ENCODE peak calls at places on chromosomes 4 and X, in seven cellular contexts. One of them, this sample, is unnamed.

GRCh38 chr4:67396008-67396407 is 149.3 kb downstream of the CENPC start:
- DNase-seq in lower leg skin: no peak
- DNase-seq in right lobe of liver: no peak
- DNase-seq in heart left ventricle: no peak
- DNase-seq in body of pancreas: no peak
- DNase-seq in tibial nerve: no peak
- DNase-seq in sigmoid colon: no peak
- DNase-seq in this sample: no peak

GRCh38 chr4:15434086-15434485 is 6.3 kb downstream of the C1QTNF7 start:
- DNase-seq in heart left ventricle: no peak
- DNase-seq in right lobe of liver: no peak
- DNase-seq in lower leg skin: no peak
- DNase-seq in sigmoid colon: no peak
- DNase-seq in body of pancreas: no peak
- DNase-seq in tibial nerve: no peak
- DNase-seq in this sample: no peak

GRCh38 chrX:114959729-114960128 is 57.7 kb downstream of the IL13RA2 start:
- DNase-seq in sigmoid colon: no peak
- DNase-seq in body of pancreas: no peak
- DNase-seq in right lobe of liver: no peak
- DNase-seq in tibial nerve: no peak
- DNase-seq in lower leg skin: no peak
- DNase-seq in heart left ventricle: no peak
- DNase-seq in this sample: no peak

GRCh38 chr4:154634058-154634457 is 21.6 kb upstream of the FGG start:
- DNase-seq in heart left ventricle: no peak
- DNase-seq in sigmoid colon: no peak
- DNase-seq in right lobe of liver: no peak
- DNase-seq in tibial nerve: no peak
- DNase-seq in body of pancreas: no peak
- DNase-seq in lower leg skin: no peak
- DNase-seq in this sample: no peak

GRCh38 chr4:118337954-118338353 is 14.8 kb downstream of the PRSS12 start:
- DNase-seq in lower leg skin: no peak
- DNase-seq in body of pancreas: no peak
- DNase-seq in right lobe of liver: no peak
- DNase-seq in sigmoid colon: no peak
- DNase-seq in tibial nerve: no peak
- DNase-seq in heart left ventricle: no peak
- DNase-seq in this sample: no peak

GRCh38 chr4:123600921-123601904 is 204.6 kb downstream of the SPRY1 start:
- DNase-seq in sigmoid colon: no peak
- DNase-seq in tibial nerve: no peak
- DNase-seq in right lobe of liver: no peak
- DNase-seq in body of pancreas: no peak
- DNase-seq in heart left ventricle: no peak
- DNase-seq in lower leg skin: no peak
- DNase-seq in this sample: no peak

GRCh38 chr4:112231779-112232713 is at the start of gene AP1AR:
- DNase-seq in right lobe of liver: peak
- DNase-seq in body of pancreas: peak
- DNase-seq in tibial nerve: peak
- DNase-seq in heart left ventricle: peak
- DNase-seq in lower leg skin: peak
- DNase-seq in sigmoid colon: peak
- DNase-seq in this sample: peak

GRCh38 chr4:128347175-128347868 is 59.7 kb upstream of the PGRMC2 start:
- DNase-seq in heart left ventricle: no peak
- DNase-seq in body of pancreas: peak
- DNase-seq in sigmoid colon: no peak
- DNase-seq in right lobe of liver: no peak
- DNase-seq in tibial nerve: no peak
- DNase-seq in lower leg skin: peak
- DNase-seq in this sample: no peak

GRCh38 chr4:48380583-48381167 is 39.3 kb downstream of the SLAIN2 start:
- DNase-seq in tibial nerve: no peak
- DNase-seq in body of pancreas: no peak
- DNase-seq in right lobe of liver: no peak
- DNase-seq in sigmoid colon: no peak
- DNase-seq in lower leg skin: no peak
- DNase-seq in heart left ventricle: no peak
- DNase-seq in this sample: no peak

GRCh38 chrX:103864149-103864548 is 32.1 kb upstream of the RAB9B start:
- DNase-seq in right lobe of liver: no peak
- DNase-seq in heart left ventricle: no peak
- DNase-seq in body of pancreas: no peak
- DNase-seq in tibial nerve: no peak
- DNase-seq in sigmoid colon: no peak
- DNase-seq in lower leg skin: no peak
- DNase-seq in this sample: no peak

GRCh38 chr4:142567199-142567598 is 278.9 kb downstream of the INPP4B start:
- DNase-seq in sigmoid colon: no peak
- DNase-seq in tibial nerve: no peak
- DNase-seq in body of pancreas: peak
- DNase-seq in right lobe of liver: no peak
- DNase-seq in heart left ventricle: no peak
- DNase-seq in lower leg skin: no peak
- DNase-seq in this sample: no peak

GRCh38 chr4:154577324-154577723 is 13.2 kb downstream of the FGA start:
- DNase-seq in body of pancreas: no peak
- DNase-seq in tibial nerve: no peak
- DNase-seq in right lobe of liver: no peak
- DNase-seq in sigmoid colon: no peak
- DNase-seq in heart left ventricle: no peak
- DNase-seq in lower leg skin: no peak
- DNase-seq in this sample: no peak

GRCh38 chr4:83548151-83548905 is 12.4 kb downstream of the GPAT3 start:
- DNase-seq in sigmoid colon: peak
- DNase-seq in lower leg skin: peak
- DNase-seq in right lobe of liver: peak
- DNase-seq in body of pancreas: peak
- DNase-seq in heart left ventricle: peak
- DNase-seq in tibial nerve: no peak
- DNase-seq in this sample: peak

GRCh38 chrX:15233416-15234015 is 36.4 kb downstream of the ASB9 start:
- DNase-seq in right lobe of liver: no peak
- DNase-seq in lower leg skin: no peak
- DNase-seq in tibial nerve: no peak
- DNase-seq in sigmoid colon: no peak
- DNase-seq in heart left ventricle: no peak
- DNase-seq in body of pancreas: no peak
- DNase-seq in this sample: no peak

GRCh38 chrX:10818651-10819050 is 198.3 kb upstream of the MID1 start:
- DNase-seq in lower leg skin: no peak
- DNase-seq in body of pancreas: no peak
- DNase-seq in right lobe of liver: no peak
- DNase-seq in sigmoid colon: no peak
- DNase-seq in tibial nerve: no peak
- DNase-seq in heart left ventricle: no peak
- DNase-seq in this sample: no peak

GRCh38 chr4:63965875-63966274 is 443.4 kb downstream of the TECRL start:
- DNase-seq in body of pancreas: no peak
- DNase-seq in sigmoid colon: no peak
- DNase-seq in heart left ventricle: no peak
- DNase-seq in tibial nerve: no peak
- DNase-seq in right lobe of liver: no peak
- DNase-seq in lower leg skin: no peak
- DNase-seq in this sample: no peak

GRCh38 chrX:106707771-106708454 is 18.6 kb upstream of the RNF128 start:
- DNase-seq in tibial nerve: no peak
- DNase-seq in heart left ventricle: no peak
- DNase-seq in body of pancreas: no peak
- DNase-seq in right lobe of liver: no peak
- DNase-seq in lower leg skin: no peak
- DNase-seq in sigmoid colon: no peak
- DNase-seq in this sample: no peak

GRCh38 chr4:40530961-40531635 is 98.6 kb downstream of the RBM47 start:
- DNase-seq in tibial nerve: no peak
- DNase-seq in lower leg skin: no peak
- DNase-seq in right lobe of liver: no peak
- DNase-seq in heart left ventricle: no peak
- DNase-seq in sigmoid colon: no peak
- DNase-seq in body of pancreas: no peak
- DNase-seq in this sample: no peak

GRCh38 chr4:34878961-34879360 is 1365.4 kb downstream of the ARAP2 start:
- DNase-seq in body of pancreas: no peak
- DNase-seq in tibial nerve: no peak
- DNase-seq in heart left ventricle: no peak
- DNase-seq in lower leg skin: no peak
- DNase-seq in right lobe of liver: no peak
- DNase-seq in sigmoid colon: no peak
- DNase-seq in this sample: no peak

GRCh38 chr4:88675543-88675942 is 22.1 kb downstream of the NAP1L5 start:
- DNase-seq in tibial nerve: no peak
- DNase-seq in lower leg skin: no peak
- DNase-seq in sigmoid colon: no peak
- DNase-seq in heart left ventricle: no peak
- DNase-seq in body of pancreas: no peak
- DNase-seq in right lobe of liver: no peak
- DNase-seq in this sample: no peak

GRCh38 chr4:137635596-137635995 is 103.3 kb upstream of the PCDH18 start:
- DNase-seq in right lobe of liver: no peak
- DNase-seq in body of pancreas: no peak
- DNase-seq in tibial nerve: no peak
- DNase-seq in heart left ventricle: no peak
- DNase-seq in lower leg skin: no peak
- DNase-seq in sigmoid colon: no peak
- DNase-seq in this sample: no peak

GRCh38 chr4:13642576-13642975 is 15.1 kb upstream of the BOD1L1 start:
- DNase-seq in lower leg skin: no peak
- DNase-seq in right lobe of liver: no peak
- DNase-seq in heart left ventricle: no peak
- DNase-seq in body of pancreas: no peak
- DNase-seq in sigmoid colon: peak
- DNase-seq in tibial nerve: no peak
- DNase-seq in this sample: no peak

GRCh38 chrX:38595801-38596200 is 34.5 kb downstream of the TSPAN7 start:
- DNase-seq in body of pancreas: no peak
- DNase-seq in sigmoid colon: no peak
- DNase-seq in heart left ventricle: no peak
- DNase-seq in lower leg skin: no peak
- DNase-seq in right lobe of liver: no peak
- DNase-seq in tibial nerve: no peak
- DNase-seq in this sample: no peak
- TF ChIP-seq POLR2A in body of pancreas: no peak
- TF ChIP-seq POLR2A in sigmoid colon: no peak
- TF ChIP-seq POLR2A in heart left ventricle: no peak
- TF ChIP-seq POLR2A in lower leg skin: no peak
- TF ChIP-seq POLR2A in right lobe of liver: no peak
- TF ChIP-seq POLR2A in tibial nerve: no peak
- TF ChIP-seq POLR2A in this sample: no peak

GRCh38 chr4:156635046-156635445 is 336.6 kb downstream of the PDGFC start:
- DNase-seq in heart left ventricle: no peak
- DNase-seq in body of pancreas: no peak
- DNase-seq in tibial nerve: no peak
- DNase-seq in right lobe of liver: no peak
- DNase-seq in lower leg skin: no peak
- DNase-seq in sigmoid colon: no peak
- DNase-seq in this sample: no peak

GRCh38 chr4:156642161-156642560 is 329.4 kb downstream of the PDGFC start:
- DNase-seq in body of pancreas: no peak
- DNase-seq in lower leg skin: no peak
- DNase-seq in right lobe of liver: no peak
- DNase-seq in heart left ventricle: no peak
- DNase-seq in sigmoid colon: no peak
- DNase-seq in tibial nerve: no peak
- DNase-seq in this sample: no peak

GRCh38 chr4:156636398-156636797 is 335.2 kb downstream of the PDGFC start:
- DNase-seq in lower leg skin: no peak
- DNase-seq in right lobe of liver: no peak
- DNase-seq in body of pancreas: no peak
- DNase-seq in heart left ventricle: no peak
- DNase-seq in sigmoid colon: no peak
- DNase-seq in tibial nerve: no peak
- DNase-seq in this sample: no peak

GRCh38 chr4:156638332-156638731 is 333.3 kb downstream of the PDGFC start:
- DNase-seq in body of pancreas: no peak
- DNase-seq in tibial nerve: no peak
- DNase-seq in heart left ventricle: no peak
- DNase-seq in right lobe of liver: no peak
- DNase-seq in lower leg skin: no peak
- DNase-seq in sigmoid colon: no peak
- DNase-seq in this sample: no peak

DNA sequence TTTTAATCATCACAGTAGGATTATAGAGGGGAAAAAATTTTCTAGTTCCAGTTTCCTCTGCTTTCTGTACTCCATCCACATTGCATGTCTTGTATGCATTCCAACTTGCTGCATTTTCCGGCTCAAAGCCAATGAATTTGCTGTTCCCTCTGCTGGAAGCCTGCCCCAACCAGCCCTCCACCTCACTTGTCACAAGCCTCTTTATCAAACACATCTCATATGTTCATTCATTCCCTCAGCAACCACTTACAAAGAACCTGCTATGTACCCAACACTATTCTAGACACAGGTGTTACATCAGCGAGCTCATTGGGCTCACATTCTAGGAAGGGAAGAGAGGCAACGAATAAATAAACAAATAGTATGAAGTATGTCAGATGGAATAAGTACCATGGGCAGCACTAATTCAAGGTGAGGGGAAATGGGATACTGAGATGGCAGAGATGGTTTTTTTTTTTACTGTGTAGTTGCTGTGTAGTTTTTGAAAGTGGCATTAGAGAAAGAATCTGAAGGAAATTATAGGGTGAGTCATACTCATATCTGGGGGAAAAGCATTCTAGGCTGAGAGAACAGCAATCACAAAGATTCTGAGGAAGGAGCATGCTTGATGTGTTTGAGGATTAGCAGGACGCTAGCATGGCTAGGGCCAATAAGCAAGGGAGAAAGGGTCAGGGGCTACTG is 332.5 kb downstream of the PDGFC start:
- DNase-seq in tibial nerve: no peak
- DNase-seq in heart left ventricle: no peak
- DNase-seq in lower leg skin: no peak
- DNase-seq in sigmoid colon: no peak
- DNase-seq in body of pancreas: no peak
- DNase-seq in right lobe of liver: no peak
- DNase-seq in this sample: no peak
- H3K4me3 ChIP-seq in tibial nerve: no peak
- H3K4me3 ChIP-seq in heart left ventricle: no peak
- H3K4me3 ChIP-seq in lower leg skin: no peak
- H3K4me3 ChIP-seq in sigmoid colon: no peak
- H3K4me3 ChIP-seq in body of pancreas: no peak
- H3K4me3 ChIP-seq in right lobe of liver: no peak
- H3K4me3 ChIP-seq in this sample: no peak

GRCh38 chr4:54585321-54586000 is 72.3 kb upstream of the KIT start:
- DNase-seq in sigmoid colon: no peak
- DNase-seq in heart left ventricle: no peak
- DNase-seq in lower leg skin: no peak
- DNase-seq in right lobe of liver: no peak
- DNase-seq in tibial nerve: no peak
- DNase-seq in body of pancreas: no peak
- DNase-seq in this sample: no peak
- TF ChIP-seq POLR2A in sigmoid colon: no peak
- TF ChIP-seq POLR2A in heart left ventricle: no peak
- TF ChIP-seq POLR2A in lower leg skin: no peak
- TF ChIP-seq POLR2A in right lobe of liver: no peak
- TF ChIP-seq POLR2A in tibial nerve: no peak
- TF ChIP-seq POLR2A in body of pancreas: no peak
- TF ChIP-seq POLR2A in this sample: no peak

GRCh38 chr4:43607827-43608461 is 715.4 kb downstream of the GRXCR1 start:
- DNase-seq in lower leg skin: no peak
- DNase-seq in body of pancreas: no peak
- DNase-seq in sigmoid colon: no peak
- DNase-seq in right lobe of liver: no peak
- DNase-seq in tibial nerve: no peak
- DNase-seq in heart left ventricle: no peak
- DNase-seq in this sample: no peak

GRCh38 chr4:43607400-43607799 is 714.9 kb downstream of the GRXCR1 start:
- DNase-seq in tibial nerve: no peak
- DNase-seq in right lobe of liver: no peak
- DNase-seq in body of pancreas: no peak
- DNase-seq in heart left ventricle: no peak
- DNase-seq in lower leg skin: no peak
- DNase-seq in sigmoid colon: no peak
- DNase-seq in this sample: no peak
- H3K4me3 ChIP-seq in tibial nerve: no peak
- H3K4me3 ChIP-seq in right lobe of liver: no peak
- H3K4me3 ChIP-seq in body of pancreas: no peak
- H3K4me3 ChIP-seq in heart left ventricle: no peak
- H3K4me3 ChIP-seq in lower leg skin: no peak
- H3K4me3 ChIP-seq in sigmoid colon: no peak
- H3K4me3 ChIP-seq in this sample: no peak

This sample was measured in esophagus squamous epithelium.